ENCODE peak calls at places on chromosomes 12 and 14, in seven cellular contexts. Z, V, U, K, E, N and H are unnamed samples. For H3K27me3 and H3K36me3, the result is how much of the 10 kb centered on the place peaks cover.

GRCh38 chr12:115443351-115443938 is 759.5 kb upstream of the TBX3 start:
- DNase-seq in Z (no peak), V (no peak), U (no peak), K (no peak), E (no peak), N (no peak), H (no peak)

GRCh38 chr14:103072595-103073366 is 11.2 kb upstream of the LBHD2 start:
- DNase-seq in Z (no peak), V (no peak), U (no peak), K (peak), E (peak), N (no peak), H (no peak)

GRCh38 chr12:55734595-55734994 is 5.8 kb upstream of the CD63 start:
- DNase-seq in Z (no peak), V (no peak), U (no peak), K (no peak), E (no peak), N (no peak), H (no peak)

GRCh38 chr14:63300854-63301253 is 17.9 kb downstream of the GPHB5 start:
- DNase-seq in Z (no peak), V (no peak), U (no peak), K (no peak), E (no peak), N (no peak), H (no peak)

GRCh38 chr12:3772380-3772779 is 19.5 kb upstream of the CRACR2A start:
- DNase-seq in Z (no peak), V (no peak), U (no peak), K (peak), E (no peak), N (no peak), H (no peak)

GRCh38 chr14:78782551-78782950 is 612.4 kb downstream of the NRXN3 start:
- DNase-seq in Z (no peak), V (no peak), U (no peak), K (peak), E (no peak), N (no peak), H (no peak)

GRCh38 chr14:31154956-31155355 is 52.6 kb downstream of the HECTD1 start:
- DNase-seq in Z (no peak), V (no peak), U (no peak), K (no peak), E (no peak), N (no peak), H (no peak)

GRCh38 chr12:77808534-77808933 is 22.2 kb upstream of the NAV3 start:
- DNase-seq in Z (no peak), V (no peak), U (no peak), K (no peak), E (no peak), N (no peak), H (no peak)

GRCh38 chr14:68143341-68143807 is 323.8 kb downstream of the RAD51B start:
- DNase-seq in Z (no peak), V (no peak), U (peak), K (no peak), E (peak), N (no peak), H (no peak)

GRCh38 chr12:88546851-88547250 is 33.4 kb downstream of the KITLG start:
- DNase-seq in Z (no peak), V (no peak), U (no peak), K (no peak), E (no peak), N (no peak), H (no peak)

GRCh38 chr12:2739832-2740641 is 54.7 kb upstream of the FKBP4 start:
- DNase-seq in Z (no peak), V (peak), U (peak), K (peak), E (peak), N (no peak), H (no peak)

GRCh38 chr12:30999723-31000122 is 73.2 kb downstream of the TSPAN11 start:
- DNase-seq in Z (no peak), V (no peak), U (no peak), K (no peak), E (no peak), N (no peak), H (no peak)

GRCh38 chr12:123942277-123942653 is 30.4 kb downstream of the CCDC92 start:
- DNase-seq in Z (no peak), V (peak), U (no peak), K (peak), E (no peak), N (no peak), H (no peak)

GRCh38 chr12:106984588-106985137 is 2.3 kb downstream of the MTERF2 start:
- DNase-seq in Z (no peak), V (no peak), U (no peak), K (no peak), E (no peak), N (no peak), H (no peak)

GRCh38 chr12:100801335-100801734 is 6.8 kb downstream of the ANO4 start:
- DNase-seq in Z (no peak), V (no peak), U (no peak), K (no peak), E (no peak), N (no peak), H (no peak)

GRCh38 chr12:51346581-51346980 is at the start of gene CELA1:
- DNase-seq in Z (no peak), V (no peak), U (no peak), K (no peak), E (no peak), N (no peak), H (no peak)

GRCh38 chr14:68133856-68134255 is 314.3 kb downstream of the RAD51B start:
- DNase-seq in Z (no peak), V (no peak), U (no peak), K (no peak), E (no peak), N (no peak), H (no peak)

GRCh38 chr12:14774074-14774943 is 29.0 kb downstream of the WBP11 start:
- DNase-seq in Z (peak), V (peak), U (peak), K (peak), E (peak), N (peak), H (peak)

GRCh38 chr14:35384386-35385041 is 20.0 kb downstream of the NFKBIA start:
- DNase-seq in Z (no peak), V (peak), U (no peak), K (peak), E (no peak), N (no peak), H (no peak)

GRCh38 chr12:116520801-116521471 is 38.2 kb upstream of the MAP1LC3B2 start:
- DNase-seq in Z (no peak), V (peak), U (no peak), K (no peak), E (no peak), N (no peak), H (no peak)

GRCh38 chr14:34252227-34252626 is 209.8 kb downstream of the SPTSSA start:
- DNase-seq in Z (no peak), V (no peak), U (no peak), K (peak), E (no peak), N (no peak), H (no peak)

DNA sequence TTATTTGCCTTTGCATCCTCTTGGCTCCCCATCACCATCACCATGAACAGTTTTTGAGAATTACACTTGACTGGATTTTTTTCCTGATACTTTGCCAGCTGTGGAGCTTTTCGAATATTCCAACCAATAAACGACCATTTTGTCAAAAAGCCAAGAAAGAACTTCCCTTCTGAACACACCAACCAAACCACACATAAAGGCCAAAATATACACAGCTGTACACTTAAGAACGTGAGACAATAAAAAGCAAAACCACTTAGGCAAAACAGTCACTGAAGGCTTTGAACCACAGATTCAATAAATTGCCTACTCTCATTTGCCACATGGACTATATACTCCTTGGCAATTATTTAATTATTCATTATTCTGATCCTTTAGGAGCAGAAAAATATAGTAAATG is 1.1 kb downstream of the C14orf93 start:
- DNase-seq in Z (peak), V (no peak), U (no peak), K (no peak), E (no peak), N (no peak), H (no peak)
- H3K4me3 ChIP-seq in Z (peak), V (no peak), U (no peak), K (no peak), E (no peak), N (no peak), H (peak)

DNA sequence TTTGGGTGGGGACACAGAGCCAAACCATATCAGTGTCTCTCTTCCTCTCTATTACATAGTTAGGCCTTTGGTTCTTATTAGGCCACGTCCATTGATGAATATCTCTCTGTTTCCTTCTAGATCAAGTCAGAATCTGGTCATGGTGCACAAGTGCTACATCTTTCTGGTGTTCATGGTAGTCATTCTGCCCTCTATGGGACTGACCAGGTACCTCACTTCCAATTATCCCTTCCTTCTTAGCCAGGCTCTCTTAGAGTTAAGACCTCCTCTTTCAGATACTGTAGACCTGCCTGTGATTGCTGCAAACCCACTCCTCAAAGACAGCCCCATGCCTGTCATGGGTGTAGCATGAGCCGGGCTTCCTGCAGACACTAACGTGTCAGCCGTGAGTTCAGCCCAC is 25.2 kb downstream of the NGB start:
- DNase-seq in Z (no peak), V (no peak), U (no peak), K (peak), E (no peak), N (no peak), H (no peak)
- H3K27me3 ChIP-seq in Z (under half), V (under half), U (under half), K (under half), E (under half), N (under half), H (under half)

GRCh38 chr12:111780166-111780565 is 13.4 kb downstream of the ALDH2 start:
- DNase-seq in Z (no peak), V (no peak), U (no peak), K (no peak), E (no peak), N (no peak), H (no peak)
- H3K36me3 ChIP-seq in Z (under half), V (under half), U (under half), K (under half), E (under half), N (under half), H (under half)

GRCh38 chr12:76030378-76031080 is 1.0 kb downstream of the PHLDA1 start:
- DNase-seq in Z (peak), V (peak), U (peak), K (no peak), E (peak), N (peak), H (peak)

GRCh38 chr12:76026643-76027063 is 4.9 kb downstream of the PHLDA1 start:
- DNase-seq in Z (no peak), V (peak), U (no peak), K (peak), E (no peak), N (no peak), H (no peak)

GRCh38 chr12:76031081-76031413 is 529 bp downstream of the PHLDA1 start:
- DNase-seq in Z (no peak), V (no peak), U (no peak), K (no peak), E (peak), N (peak), H (no peak)

GRCh38 chr12:76029982-76030377 is 1.6 kb downstream of the PHLDA1 start:
- DNase-seq in Z (peak), V (peak), U (no peak), K (no peak), E (no peak), N (peak), H (peak)

GRCh38 chr12:76028649-76029277 is 2.8 kb downstream of the PHLDA1 start:
- DNase-seq in Z (no peak), V (no peak), U (no peak), K (no peak), E (no peak), N (no peak), H (no peak)
- H3K4me3 ChIP-seq in Z (peak), V (peak), U (peak), K (peak), E (no peak), N (no peak), H (no peak)

GRCh38 chr12:53793221-53793620 is 41.4 kb upstream of the CISTR start:
- DNase-seq in Z (no peak), V (no peak), U (no peak), K (no peak), E (no peak), N (no peak), H (no peak)

GRCh38 chr12:53788892-53789291 is 37.1 kb upstream of the CISTR start:
- DNase-seq in Z (no peak), V (no peak), U (no peak), K (no peak), E (no peak), N (no peak), H (no peak)

GRCh38 chr12:53786411-53786810 is 34.6 kb upstream of the CISTR start:
- DNase-seq in Z (no peak), V (no peak), U (no peak), K (no peak), E (no peak), N (no peak), H (no peak)

GRCh38 chr12:53791735-53792326 is 40.1 kb upstream of the CISTR start:
- DNase-seq in Z (peak), V (no peak), U (peak), K (no peak), E (peak), N (no peak), H (no peak)

GRCh38 chr12:53789570-53789969 is 37.8 kb upstream of the CISTR start:
- DNase-seq in Z (no peak), V (no peak), U (no peak), K (no peak), E (no peak), N (no peak), H (no peak)
- H3K27me3 ChIP-seq in Z (under half), V (under half), U (half or more), K (under half), E (under half), N (under half), H (under half)

GRCh38 chr12:53066594-53066978 is 12.6 kb downstream of the SPRYD3 start:
- DNase-seq in Z (no peak), V (no peak), U (peak), K (no peak), E (no peak), N (no peak), H (no peak)
- H3K36me3 ChIP-seq in Z (under half), V (under half), U (under half), K (under half), E (under half), N (under half), H (under half)

DNA sequence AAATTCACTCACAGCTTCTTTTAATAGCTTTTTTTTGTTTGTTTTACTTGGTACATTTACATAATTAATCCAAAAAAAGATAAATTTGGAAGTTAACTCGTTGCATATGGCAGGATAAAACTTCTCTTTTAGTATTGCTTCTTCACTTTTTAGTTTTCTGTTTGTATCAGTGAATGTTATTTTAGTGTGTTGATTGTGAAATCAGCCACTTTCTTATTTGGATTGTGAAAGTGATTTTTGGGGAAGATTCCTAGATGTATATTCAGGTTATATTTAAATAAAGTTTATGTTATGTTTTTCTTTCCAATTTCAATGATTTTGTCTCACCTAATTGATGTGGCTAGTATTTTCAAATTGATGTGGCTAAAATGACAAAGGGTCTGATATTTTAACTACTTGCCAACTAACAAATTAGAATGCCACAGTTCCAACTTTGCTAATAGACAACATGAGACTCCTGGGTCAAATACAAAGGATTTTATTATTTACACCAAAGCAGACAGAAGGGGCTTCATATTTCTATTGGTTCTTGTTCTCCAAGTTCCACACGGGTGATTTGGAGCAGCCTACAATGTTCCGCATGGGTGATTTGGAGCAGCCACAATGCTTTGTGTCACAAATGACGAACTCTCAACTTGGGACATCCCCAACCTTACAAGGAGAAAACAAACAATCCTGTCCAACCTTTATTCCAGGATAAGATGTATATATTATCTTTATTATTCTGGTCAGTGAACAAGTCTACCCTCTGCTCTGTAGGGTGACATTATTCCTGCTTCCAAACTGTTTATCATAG is 694.0 kb upstream of the MGAT4C start:
- DNase-seq in Z (no peak), V (no peak), U (no peak), K (no peak), E (no peak), N (no peak), H (no peak)
- H3K4me3 ChIP-seq in Z (no peak), V (no peak), U (no peak), K (no peak), E (no peak), N (no peak), H (no peak)

GRCh38 chr14:77266336-77266735 is 4.7 kb downstream of the NGB start:
- DNase-seq in Z (no peak), V (no peak), U (no peak), K (no peak), E (no peak), N (no peak), H (no peak)

GRCh38 chr14:77265561-77266335 is 5.3 kb downstream of the NGB start:
- DNase-seq in Z (no peak), V (no peak), U (no peak), K (no peak), E (no peak), N (no peak), H (no peak)

GRCh38 chr14:77264466-77265186 is 6.4 kb downstream of the NGB start:
- DNase-seq in Z (no peak), V (no peak), U (no peak), K (no peak), E (no peak), N (no peak), H (no peak)

GRCh38 chr14:77267937-77268699 is 2.9 kb downstream of the NGB start:
- DNase-seq in Z (no peak), V (no peak), U (no peak), K (no peak), E (no peak), N (no peak), H (no peak)

DNA sequence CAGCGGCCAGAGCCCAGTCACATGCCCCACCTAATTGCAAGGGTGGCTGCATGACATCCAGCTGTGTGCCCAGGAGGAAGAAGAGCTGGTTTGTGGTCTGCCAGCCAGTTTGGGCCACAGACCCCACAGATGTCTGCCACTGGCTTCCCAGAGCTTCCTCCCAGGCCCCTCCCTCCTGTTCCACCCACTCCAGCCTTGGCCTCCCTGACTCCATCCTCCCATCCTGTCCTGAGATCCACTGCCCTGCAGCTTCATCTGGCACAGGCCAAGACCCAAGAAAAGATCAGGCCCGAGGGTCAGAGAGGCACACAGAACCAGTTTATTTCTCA is 5.9 kb downstream of the NGB start:
- DNase-seq in Z (no peak), V (no peak), U (no peak), K (no peak), E (no peak), N (no peak), H (no peak)
- H3K27me3 ChIP-seq in Z (under half), V (under half), U (half or more), K (under half), E (under half), N (under half), H (under half)